ENCODE peak calls at places on chromosomes 16 and 17, in four cellular contexts. D, L, U and J are unnamed samples.

GRCh38 chr17:59361916-59362810 is 30.7 kb downstream of the YPEL2 start:
- DNase-seq in D (peak), U (peak), L (no peak), J (peak)

GRCh38 chr16:50571786-50572185 is 23.6 kb downstream of the NKD1 start:
- DNase-seq in L (no peak), U (no peak), D (no peak), J (no peak)

GRCh38 chr16:47316686-47317085 is 144.2 kb downstream of the ITFG1 start:
- DNase-seq in U (no peak), L (no peak), D (no peak), J (no peak)

GRCh38 chr16:67967956-67968439 is 439 bp downstream of the SLC12A4 start:
- DNase-seq in L (no peak), D (no peak), U (peak), J (no peak)

GRCh38 chr16:678858-679807 is 1.1 kb upstream of the STUB1 start:
- DNase-seq in D (peak), L (peak), U (peak), J (no peak)

GRCh38 chr16:31201511-31202401 is 804 bp downstream of the PYCARD start:
- DNase-seq in D (peak), L (peak), U (no peak), J (no peak)

GRCh38 chr16:84177740-84178070 is 9.2 kb downstream of the TAF1C start:
- DNase-seq in L (no peak), D (peak), U (peak), J (no peak)

GRCh38 chr17:80382446-80382845 is 32.5 kb upstream of the ENDOV start:
- DNase-seq in U (no peak), L (no peak), D (no peak), J (no peak)

GRCh38 chr16:27685802-27686201 is 135.9 kb downstream of the KATNIP start:
- DNase-seq in L (no peak), U (peak), D (no peak), J (no peak)

GRCh38 chr16:50702725-50703124 is 9.3 kb downstream of the NOD2 start:
- DNase-seq in L (no peak), U (no peak), D (peak), J (no peak)

GRCh38 chr17:50356418-50356817 is 10.5 kb downstream of the XYLT2 start:
- DNase-seq in U (no peak), D (no peak), L (no peak), J (no peak)

GRCh38 chr16:12260647-12261262 is 284.2 kb downstream of the SNX29 start:
- DNase-seq in D (no peak), L (no peak), U (no peak), J (no peak)

GRCh38 chr16:14455577-14455976 is 174.5 kb downstream of the PARN start:
- DNase-seq in D (no peak), L (no peak), U (peak), J (no peak)

GRCh38 chr17:66677201-66677981 is 157.5 kb upstream of the CACNG5 start:
- DNase-seq in U (peak), L (no peak), D (peak), J (no peak)

GRCh38 chr16:2501938-2502900 is 11.5 kb upstream of the ATP6V0C start:
- DNase-seq in U (no peak), L (no peak), D (no peak), J (no peak)
- H3K4me3 ChIP-seq in U (no peak), L (no peak), D (no peak), J (no peak)

DNA sequence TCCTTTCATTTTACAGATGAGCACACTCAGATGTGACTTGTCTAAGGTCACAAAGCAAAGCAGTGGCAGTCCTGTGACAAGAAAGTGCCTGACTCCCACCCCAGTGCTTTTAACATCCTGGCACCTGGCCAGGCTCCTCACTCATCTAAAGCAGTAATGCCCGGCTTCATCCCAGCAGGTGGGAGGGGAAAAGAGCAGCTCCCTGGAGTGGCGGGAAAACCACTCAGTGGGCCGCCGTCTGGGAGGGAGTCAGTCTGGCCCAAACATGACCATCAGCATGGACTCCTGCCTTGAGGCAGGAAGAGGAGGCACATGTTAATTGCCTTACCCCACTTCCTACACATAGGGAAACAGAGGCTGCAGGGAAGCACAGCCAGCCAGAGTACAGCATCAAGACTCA is 2.6 kb downstream of the PCGF2 start:
- DNase-seq in D (no peak), L (no peak), U (no peak), J (no peak)
- H3K4me3 ChIP-seq in D (no peak), L (no peak), U (peak), J (no peak)

GRCh38 chr17:78355045-78355641 is 4.7 kb downstream of the SOCS3 start:
- DNase-seq in D (no peak), L (no peak), U (no peak), J (no peak)
- H3K4me3 ChIP-seq in D (no peak), L (peak), U (no peak), J (no peak)

GRCh38 chr17:7215652-7216139 is 3.9 kb downstream of the DLG4 start:
- DNase-seq in D (no peak), L (no peak), U (no peak), J (no peak)
- H3K4me3 ChIP-seq in D (no peak), L (peak), U (peak), J (no peak)

DNA sequence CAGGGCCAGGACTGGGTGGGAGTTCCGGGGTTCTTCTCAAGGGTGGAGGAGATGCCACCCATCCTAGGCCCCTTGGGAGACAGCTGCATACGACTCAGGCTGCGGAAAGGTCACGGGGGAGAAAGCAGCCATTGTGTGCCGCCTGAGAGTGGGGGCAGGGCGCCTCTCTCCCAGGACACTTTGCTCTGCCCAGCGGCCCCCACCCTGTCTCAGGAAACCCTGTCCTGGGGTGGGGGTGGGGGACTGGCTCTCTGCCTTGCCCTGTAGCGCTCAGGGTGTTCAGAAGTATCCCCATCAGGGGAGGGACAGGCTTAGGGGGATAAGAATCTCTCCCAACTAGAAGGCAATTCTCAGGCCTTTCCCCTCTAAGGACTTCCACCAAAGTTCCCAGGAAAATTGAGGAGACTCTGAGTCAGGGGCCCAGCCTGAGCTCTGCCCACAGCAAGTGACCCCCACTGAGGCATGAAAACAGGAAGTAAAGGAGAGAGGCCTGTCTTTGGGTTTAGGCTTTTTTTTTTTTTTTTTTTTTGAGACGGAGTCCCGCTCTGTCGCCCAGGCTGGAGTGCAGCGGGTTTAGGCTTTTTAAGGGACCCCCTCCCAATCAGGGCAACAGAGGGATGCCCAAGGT is 4.9 kb downstream of the GIT1 start:
- DNase-seq in L (peak), U (no peak), D (no peak), J (no peak)
- H3K4me3 ChIP-seq in L (peak), U (no peak), D (no peak), J (no peak)

GRCh38 chr17:41144846-41145245 is 4.5 kb upstream of the KRTAP4-6 start:
- DNase-seq in L (no peak), U (no peak), D (no peak), J (no peak)
- H3K4me3 ChIP-seq in L (no peak), U (no peak), D (no peak), J (no peak)

GRCh38 chr17:77458202-77459017 is 317.6 kb downstream of the SEC14L1 start:
- DNase-seq in D (no peak), L (no peak), U (no peak), J (no peak)

GRCh38 chr17:77456951-77457548 is 316.3 kb downstream of the SEC14L1 start:
- DNase-seq in L (no peak), U (no peak), D (no peak), J (no peak)

GRCh38 chr17:77457572-77458201 is 316.9 kb downstream of the SEC14L1 start:
- DNase-seq in D (no peak), U (no peak), L (no peak), J (no peak)

GRCh38 chr17:77460514-77461046 is 319.8 kb downstream of the SEC14L1 start:
- DNase-seq in L (no peak), U (no peak), D (no peak), J (no peak)

GRCh38 chr17:77459018-77459755 is 318.4 kb downstream of the SEC14L1 start:
- DNase-seq in U (no peak), L (no peak), D (no peak), J (no peak)
- H3K4me3 ChIP-seq in U (no peak), L (no peak), D (no peak), J (peak)

DNA sequence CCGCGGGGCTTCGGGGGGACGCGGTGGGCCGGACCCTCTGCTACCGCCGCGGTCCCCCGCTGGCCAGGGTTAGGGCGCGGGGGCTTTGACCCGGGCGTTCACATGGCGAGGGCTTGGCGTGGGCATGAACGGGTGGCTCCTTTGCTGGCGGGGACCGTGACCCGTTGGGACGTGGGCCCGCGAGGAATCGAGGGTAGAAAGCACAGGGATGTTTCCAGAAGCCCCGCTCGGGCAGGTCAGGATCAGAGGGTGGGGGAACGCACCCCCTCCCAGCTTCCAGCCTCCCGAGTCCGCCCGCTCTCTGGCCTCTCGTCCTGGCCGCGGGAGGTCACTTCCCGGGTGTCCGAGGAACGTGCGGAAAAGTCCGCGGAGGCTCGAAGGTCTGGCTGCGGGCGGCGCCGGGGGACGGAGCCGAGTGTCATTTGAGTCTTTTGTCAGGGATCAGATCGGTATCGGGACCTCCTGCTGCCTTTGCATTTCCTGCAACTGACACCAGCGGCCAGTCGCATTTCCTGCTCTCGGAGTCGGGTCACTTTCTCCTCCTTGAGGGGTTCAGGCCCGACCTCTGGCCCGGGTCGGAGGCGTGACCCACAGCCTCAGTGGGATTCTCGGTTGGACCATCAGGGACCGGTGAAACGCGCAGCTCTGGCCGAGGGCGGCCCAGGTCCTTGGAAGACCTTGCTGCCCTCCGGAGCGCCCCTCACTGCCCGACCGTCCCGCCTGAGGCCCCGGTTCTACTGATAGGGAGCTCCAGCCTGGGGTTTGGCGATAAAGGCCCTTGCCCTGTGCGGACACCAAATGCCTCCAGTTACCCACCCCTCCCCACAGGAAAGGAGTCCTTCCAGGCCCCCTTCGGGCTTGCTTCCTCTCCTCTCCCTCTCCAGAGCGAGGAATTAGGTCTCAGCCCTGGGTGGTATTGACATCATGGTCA is 702 bp upstream of the WNT3 start:
- DNase-seq in L (peak), U (no peak), D (no peak), J (no peak)
- H3K4me3 ChIP-seq in L (peak), U (no peak), D (no peak), J (peak)

GRCh38 chr17:39196191-39196819 is 1.2 kb downstream of the CACNB1 start:
- DNase-seq in U (no peak), L (no peak), D (peak), J (no peak)
- H3K4me3 ChIP-seq in U (peak), L (peak), D (peak), J (no peak)